ENCODE peak calls at places on chromosomes 11 and 22, in seven cellular contexts. M is colonic mucosa, Y is transverse colon, P is breast epithelium, N is fibroblast of mammary gland, E is astrocyte of the cerebellum, F is choroid plexus epithelial cell. Q is an unnamed sample.

GRCh38 chr11:91133361-91133760 is 910.5 kb upstream of the CHORDC1 start:
- DNase-seq in M (no peak), Y (no peak), P (no peak), N (no peak), E (no peak), F (peak), Q (no peak)

GRCh38 chr11:68447015-68447801 is 13.3 kb upstream of the PPP6R3 start:
- DNase-seq in M (peak), Y (peak), P (peak), N (peak), E (peak), F (peak), Q (peak)

GRCh38 chr11:123054301-123055065 is 7.5 kb downstream of the HSPA8 start:
- DNase-seq in M (no peak), Y (no peak), P (no peak), N (peak), E (peak), F (peak), Q (peak)

GRCh38 chr22:27032121-27032761 is 374.9 kb downstream of the MIAT start:
- DNase-seq in M (no peak), Y (no peak), P (no peak), N (no peak), E (no peak), F (peak), Q (no peak)

GRCh38 chr11:117807482-117808272 is 10.7 kb upstream of the DSCAML1 start:
- DNase-seq in M (peak), Y (peak), P (peak), N (peak), E (peak), F (peak), Q (peak)

GRCh38 chr22:24437820-24438328 is 10.5 kb downstream of the ADORA2A start:
- DNase-seq in M (no peak), Y (no peak), P (no peak), N (no peak), E (no peak), F (no peak), Q (peak)

GRCh38 chr11:60764879-60765278 is 8.2 kb downstream of the MS4A15 start:
- DNase-seq in M (no peak), Y (no peak), P (peak), N (no peak), E (no peak), F (peak), Q (no peak)

GRCh38 chr11:71301858-71302533 is 49.6 kb upstream of the SHANK2 start:
- DNase-seq in M (no peak), Y (no peak), P (peak), N (no peak), E (no peak), F (peak), Q (no peak)

GRCh38 chr11:2209370-2209801 is 37.8 kb upstream of the TH start:
- DNase-seq in M (peak), Y (no peak), P (peak), N (no peak), E (no peak), F (no peak), Q (no peak)

GRCh38 chr11:134384406-134384805 is 27.6 kb downstream of the B3GAT1 start:
- DNase-seq in M (no peak), Y (no peak), P (no peak), N (no peak), E (no peak), F (no peak), Q (no peak)

GRCh38 chr11:124301482-124301881 is 12.3 kb downstream of the OR8D1 start:
- DNase-seq in M (no peak), Y (no peak), P (no peak), N (peak), E (no peak), F (peak), Q (peak)

GRCh38 chr11:72136677-72137255 is 1.2 kb downstream of the FOLR3 start:
- DNase-seq in M (peak), Y (peak), P (no peak), N (no peak), E (no peak), F (no peak), Q (peak)

GRCh38 chr11:3073029-3073435 is 15.8 kb upstream of the CARS1 start:
- DNase-seq in M (no peak), Y (no peak), P (no peak), N (peak), E (peak), F (peak), Q (no peak)

GRCh38 chr11:130314184-130314748 is 451 bp downstream of the ZBTB44 start:
- DNase-seq in M (peak), Y (peak), P (peak), N (peak), E (no peak), F (peak), Q (peak)

GRCh38 chr11:130313383-130314183 is 1.1 kb downstream of the ZBTB44 start:
- DNase-seq in M (no peak), Y (no peak), P (no peak), N (peak), E (no peak), F (peak), Q (peak)

GRCh38 chr11:130314749-130315285 is at the start of gene ZBTB44:
- DNase-seq in M (peak), Y (peak), P (peak), N (peak), E (peak), F (peak), Q (peak)

GRCh38 chr11:130310622-130311021 is 4.1 kb downstream of the ZBTB44 start:
- DNase-seq in M (no peak), Y (no peak), P (no peak), N (no peak), E (no peak), F (no peak), Q (no peak)

DNA sequence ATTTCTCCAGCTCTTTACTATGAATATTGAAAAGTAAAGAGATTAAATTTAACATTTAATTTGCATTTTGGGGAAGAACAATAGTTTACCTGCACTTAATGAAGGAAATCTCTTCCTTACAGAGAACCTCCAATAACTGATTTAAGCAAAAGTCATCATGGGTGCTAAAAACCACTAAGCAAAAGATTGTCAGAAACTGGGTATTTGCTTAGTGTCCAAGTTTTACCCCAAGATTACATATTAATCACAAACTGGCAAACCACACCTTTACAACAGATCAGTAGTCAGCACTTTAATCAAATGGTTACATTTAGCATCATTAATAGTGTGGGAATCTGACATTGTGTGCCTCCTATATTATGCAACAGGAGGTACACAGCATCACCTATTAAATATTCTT is 2.7 kb downstream of the ZBTB44 start:
- DNase-seq in M (no peak), Y (no peak), P (no peak), N (no peak), E (no peak), F (no peak), Q (no peak)
- H3K4me3 ChIP-seq in M (no peak), Y (no peak), P (no peak), N (no peak), E (no peak), F (no peak), Q (no peak)

DNA sequence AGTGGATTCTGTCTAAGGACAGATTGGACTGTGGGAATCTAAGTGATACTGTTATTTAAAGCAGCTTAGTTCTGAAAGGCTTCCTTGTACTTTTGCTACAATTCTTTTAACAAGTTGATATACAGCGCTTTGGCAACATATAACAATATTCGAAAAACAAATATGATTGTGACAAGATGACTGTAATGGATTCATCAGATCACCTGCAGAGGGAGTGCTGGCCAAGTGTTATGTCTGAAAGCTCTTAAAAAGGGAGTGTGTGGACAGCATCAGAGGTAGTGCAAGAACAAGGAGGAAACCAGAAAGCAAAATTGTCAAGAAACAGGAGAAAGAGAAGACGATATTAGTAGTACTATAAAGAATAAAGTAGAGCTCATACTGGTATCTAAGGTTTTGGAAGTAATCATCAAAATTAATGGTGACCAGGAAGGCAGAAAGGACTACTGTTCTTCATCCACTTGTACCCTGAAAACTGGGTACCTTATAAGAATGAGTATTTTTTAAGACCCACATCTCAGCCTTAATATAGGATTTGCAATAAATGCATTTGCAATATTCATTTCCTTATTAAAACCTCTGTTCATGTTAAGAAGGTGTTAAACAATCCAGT is 1112.0 kb upstream of the CCDC90B start:
- DNase-seq in M (no peak), Y (no peak), P (no peak), N (peak), E (no peak), F (peak), Q (peak)
- TF ChIP-seq CTCF in M (no peak), Y (no peak), P (no peak), N (peak), E (peak), F (peak), Q (peak)

GRCh38 chr11:12196862-12197261 is 86.5 kb downstream of the MICAL2 start:
- DNase-seq in M (no peak), Y (no peak), P (no peak), N (no peak), E (no peak), F (no peak), Q (no peak)
- H3K4me3 ChIP-seq in M (no peak), Y (no peak), P (no peak), N (no peak), E (no peak), F (no peak), Q (no peak)

DNA sequence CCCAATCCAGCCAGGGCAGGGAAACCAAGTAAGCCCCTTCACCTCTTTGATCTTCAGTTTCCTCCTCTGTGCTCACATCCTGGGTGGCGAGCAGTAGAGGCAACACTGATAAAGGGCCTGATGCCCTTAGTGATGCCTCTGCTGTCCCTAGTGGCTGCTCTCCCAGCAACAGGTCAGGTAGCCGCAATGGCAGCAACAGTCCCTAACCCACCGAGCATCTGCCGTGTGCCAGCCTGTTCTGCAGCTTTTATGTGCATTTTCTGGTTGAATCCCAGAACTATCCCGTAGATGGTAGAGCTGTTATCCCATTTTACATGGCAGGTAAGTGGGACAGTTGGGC is 5.2 kb downstream of the SCYL1 start:
- DNase-seq in M (no peak), Y (no peak), P (no peak), N (no peak), E (no peak), F (no peak), Q (no peak)
- TF ChIP-seq CTCF in M (no peak), Y (no peak), P (no peak), N (peak), E (peak), F (peak), Q (peak)

GRCh38 chr11:70078796-70079616 is 889 bp downstream of the ANO1 start:
- DNase-seq in M (no peak), Y (no peak), P (no peak), N (no peak), E (no peak), F (no peak), Q (no peak)
- H3K4me3 ChIP-seq in M (no peak), Y (no peak), P (peak), N (no peak), E (no peak), F (no peak), Q (no peak)